ENCODE peak calls at places on chromosomes 16 and 17, in eight cellular contexts. U is breast epithelium; Z is HFF-Myc; I is NCI-H774; Y is effector CD4-positive, alpha-beta T cell; T is CD4-positive, CD25-positive, alpha-beta regulatory T cell; F is PC-9; A is EL. V is an unnamed sample.

GRCh38 chr17:31788571-31788946 is 70.5 kb downstream of the COPRS start:
- DNase-seq in F (no peak), T (no peak), Z (no peak), I (no peak), Y (no peak), U (peak; percentile 31), A (no peak), V (no peak)

GRCh38 chr17:40071720-40072480 is 9.1 kb downstream of the THRA start:
- DNase-seq in T (no peak), Y (no peak), A (no peak), U (peak; percentile 80), I (peak; percentile 87), F (no peak), Z (no peak), V (no peak)

GRCh38 chr17:8153957-8154607 is 1.9 kb upstream of the PER1 start:
- DNase-seq in U (peak; percentile 100), T (peak; percentile 92), F (peak; percentile 77), Z (peak; percentile 96), Y (peak; percentile 89), I (peak; percentile 30), A (peak; percentile 98), V (peak; percentile 99)

GRCh38 chr17:3887811-3888210 is 5.0 kb downstream of the CAMKK1 start:
- DNase-seq in A (no peak), I (no peak), F (no peak), U (no peak), Y (no peak), Z (no peak), T (no peak), V (no peak)

GRCh38 chr17:10033449-10033848 is 128.4 kb upstream of the RCVRN start:
- DNase-seq in U (no peak), Y (no peak), T (no peak), Z (no peak), F (no peak), I (no peak), A (no peak), V (no peak)

GRCh38 chr16:56513972-56514371 is 5.9 kb downstream of the BBS2 start:
- DNase-seq in Z (no peak), Y (peak; percentile 41), U (peak; percentile 59), F (peak; percentile 62), T (peak; percentile 58), A (peak; percentile 54), I (no peak), V (peak; percentile 34)

GRCh38 chr17:50909765-50910661 is 43.9 kb upstream of the TOB1 start:
- DNase-seq in Z (no peak), A (no peak), T (peak; percentile 76), F (no peak), I (no peak), U (peak; percentile 50), Y (peak; percentile 71), V (no peak)

GRCh38 chr17:36849871-36850348 is 87.4 kb upstream of the LHX1 start:
- DNase-seq in F (no peak), Z (peak; percentile 68), Y (no peak), A (peak; percentile 89), U (no peak), T (no peak), I (no peak), V (no peak)

GRCh38 chr16:23181506-23181905 is 1.0 kb upstream of the SCNN1G start:
- DNase-seq in Y (no peak), Z (no peak), U (no peak), T (no peak), I (no peak), F (no peak), A (no peak), V (no peak)

GRCh38 chr17:80951121-80952090 is 40.2 kb upstream of the CHMP6 start:
- DNase-seq in F (no peak), I (no peak), Z (no peak), T (no peak), Y (no peak), U (no peak), A (no peak), V (no peak)

V was measured in AG09319.